ENCODE peak calls at places on chromosomes 16 and 17, in eight cellular contexts. P is GM13976, L is IMR-90, G is bronchial epithelial cell, Z is psoas muscle, O is body of pancreas, E is GM23338, V is cardiac muscle cell. R is an unnamed sample.

GRCh38 chr16:89155184-89155679 is 16.3 kb upstream of the CDH15 start:
- DNase-seq in P (no peak), L (peak), G (no peak), Z (peak), O (peak), E (no peak), V (peak), R (peak)

GRCh38 chr16:82748026-82748425 is 121.3 kb downstream of the CDH13 start:
- DNase-seq in P (no peak), L (peak), G (no peak), Z (peak), O (peak), E (no peak), V (no peak), R (no peak)

GRCh38 chr16:30485818-30486436 is 13.4 kb downstream of the ITGAL start:
- DNase-seq in P (no peak), L (peak), G (no peak), Z (no peak), O (no peak), E (no peak), V (no peak), R (no peak)

GRCh38 chr17:20966869-20967268 is 75.9 kb downstream of the USP22 start:
- DNase-seq in P (peak), L (no peak), G (no peak), Z (no peak), O (no peak), E (no peak), V (no peak), R (no peak)

GRCh38 chr17:57294629-57295501 is 38.5 kb downstream of the MSI2 start:
- DNase-seq in P (no peak), L (peak), G (peak), Z (peak), O (no peak), E (peak), V (no peak), R (peak)

GRCh38 chr16:29743475-29743826 is 2.3 kb downstream of the C16orf54 start:
- DNase-seq in P (no peak), L (no peak), G (no peak), Z (no peak), O (no peak), E (no peak), V (no peak), R (no peak)

GRCh38 chr17:68101992-68102758 is 66.6 kb downstream of the KPNA2 start:
- DNase-seq in P (peak), L (no peak), G (no peak), Z (no peak), O (peak), E (peak), V (peak), R (peak)

GRCh38 chr17:46795379-46795952 is 23.0 kb downstream of the WNT3 start:
- DNase-seq in P (no peak), L (no peak), G (no peak), Z (no peak), O (no peak), E (no peak), V (no peak), R (peak)

GRCh38 chr16:63289834-63290460 is 1253.7 kb upstream of the CDH8 start:
- DNase-seq in P (peak), L (no peak), G (peak), Z (no peak), O (peak), E (peak), V (peak), R (peak)

GRCh38 chr16:50265260-50265659 is 1.1 kb upstream of the ADCY7 start:
- DNase-seq in P (no peak), L (peak), G (peak), Z (peak), O (no peak), E (no peak), V (no peak), R (peak)

GRCh38 chr17:72725432-72726068 is 366.9 kb downstream of the SLC39A11 start:
- DNase-seq in P (peak), L (peak), G (peak), Z (peak), O (peak), E (peak), V (peak), R (peak)

GRCh38 chr16:29126621-29127020 is 141.8 kb downstream of the LAT start:
- DNase-seq in P (no peak), L (no peak), G (no peak), Z (no peak), O (no peak), E (no peak), V (no peak), R (no peak)

GRCh38 chr17:10613775-10614513 is 43.2 kb downstream of the MYH3 start:
- DNase-seq in P (no peak), L (peak), G (no peak), Z (peak), O (no peak), E (no peak), V (no peak), R (no peak)

GRCh38 chr16:19881028-19881427 is 3.6 kb downstream of the GPRC5B start:
- DNase-seq in P (no peak), L (no peak), G (no peak), Z (no peak), O (no peak), E (no peak), V (no peak), R (no peak)

GRCh38 chr16:81448154-81449131 is 3.8 kb downstream of the CMIP start:
- DNase-seq in P (no peak), L (no peak), G (peak), Z (no peak), O (peak), E (peak), V (peak), R (peak)

GRCh38 chr17:21243516-21244303 is 9.5 kb downstream of the NATD1 start:
- DNase-seq in P (no peak), L (no peak), G (no peak), Z (no peak), O (no peak), E (no peak), V (no peak), R (no peak)

GRCh38 chr16:12794486-12795399 is 8.9 kb downstream of the CPPED1 start:
- DNase-seq in P (no peak), L (no peak), G (no peak), Z (no peak), O (peak), E (peak), V (no peak), R (no peak)

GRCh38 chr16:51636913-51637743 is 486.1 kb upstream of the SALL1 start:
- DNase-seq in P (no peak), L (no peak), G (peak), Z (no peak), O (no peak), E (peak), V (no peak), R (peak)

GRCh38 chr16:10120953-10121352 is 61.3 kb downstream of the GRIN2A start:
- DNase-seq in P (no peak), L (no peak), G (no peak), Z (no peak), O (no peak), E (no peak), V (no peak), R (no peak)

GRCh38 chr17:73347355-73347754 is 35.6 kb upstream of the CDC42EP4 start:
- DNase-seq in P (no peak), L (no peak), G (no peak), Z (peak), O (no peak), E (no peak), V (no peak), R (no peak)

GRCh38 chr16:29729116-29729521 is 16.7 kb downstream of the C16orf54 start:
- DNase-seq in P (no peak), L (peak), G (peak), Z (no peak), O (no peak), E (peak), V (peak), R (peak)

GRCh38 chr16:26247063-26247462 is 555.3 kb downstream of the HS3ST4 start:
- DNase-seq in P (no peak), L (no peak), G (no peak), Z (no peak), O (no peak), E (no peak), V (no peak), R (no peak)

GRCh38 chr17:19270951-19271611 is 33.9 kb downstream of the EPN2 start:
- DNase-seq in P (peak), L (no peak), G (no peak), Z (no peak), O (no peak), E (no peak), V (no peak), R (no peak)

GRCh38 chr17:58176200-58176599 is 9.4 kb downstream of the OR4D2 start:
- DNase-seq in P (no peak), L (peak), G (no peak), Z (no peak), O (no peak), E (peak), V (peak), R (no peak)

GRCh38 chr17:71921726-71922320 is 199.0 kb upstream of the SOX9 start:
- DNase-seq in P (no peak), L (no peak), G (peak), Z (no peak), O (no peak), E (no peak), V (no peak), R (no peak)

GRCh38 chr17:45813051-45813731 is 29.1 kb downstream of the CRHR1 start:
- DNase-seq in P (no peak), L (no peak), G (no peak), Z (no peak), O (no peak), E (peak), V (peak), R (no peak)

GRCh38 chr17:49352587-49353154 is 9.4 kb downstream of the ZNF652 start:
- DNase-seq in P (no peak), L (no peak), G (no peak), Z (no peak), O (no peak), E (no peak), V (no peak), R (no peak)

GRCh38 chr17:42184717-42185496 is at the start of gene HCRT:
- DNase-seq in P (no peak), L (no peak), G (no peak), Z (no peak), O (no peak), E (no peak), V (no peak), R (no peak)

GRCh38 chr16:58494981-58495860 is 4.7 kb upstream of the NDRG4 start:
- DNase-seq in P (peak), L (peak), G (peak), Z (no peak), O (peak), E (peak), V (peak), R (peak)

GRCh38 chr17:45935197-45935709 is 40.9 kb downstream of the MAPT start:
- DNase-seq in P (no peak), L (no peak), G (no peak), Z (no peak), O (no peak), E (no peak), V (no peak), R (no peak)

GRCh38 chr16:31869511-31870201 is 4.0 kb upstream of the ZNF267 start:
- DNase-seq in P (peak), L (peak), G (peak), Z (no peak), O (peak), E (peak), V (peak), R (peak)

GRCh38 chr17:1203111-1203966 is 23.6 kb upstream of the ABR start:
- DNase-seq in P (peak), L (peak), G (peak), Z (peak), O (peak), E (peak), V (peak), R (no peak)

GRCh38 chr17:3801043-3801746 is at the start of gene ITGAE:
- DNase-seq in P (no peak), L (no peak), G (no peak), Z (no peak), O (no peak), E (no peak), V (no peak), R (no peak)

GRCh38 chr17:38752119-38752929 is at the start of gene PSMB3:
- DNase-seq in P (peak), L (peak), G (peak), Z (peak), O (peak), E (peak), V (peak), R (peak)

GRCh38 chr16:81190667-81191066 is 47.8 kb upstream of the BCO1 start:
- DNase-seq in P (no peak), L (peak), G (peak), Z (no peak), O (no peak), E (no peak), V (no peak), R (no peak)

GRCh38 chr16:12092347-12092882 is 115.9 kb downstream of the SNX29 start:
- DNase-seq in P (no peak), L (peak), G (peak), Z (no peak), O (no peak), E (no peak), V (no peak), R (peak)

GRCh38 chr16:11356573-11357331 is 11.5 kb downstream of the RMI2 start:
- DNase-seq in P (peak), L (peak), G (no peak), Z (peak), O (peak), E (peak), V (peak), R (peak)

GRCh38 chr16:72284042-72284789 is 112.3 kb upstream of the PMFBP1 start:
- DNase-seq in P (no peak), L (no peak), G (peak), Z (no peak), O (no peak), E (no peak), V (no peak), R (no peak)

GRCh38 chr17:30970757-30971567 is at the start of gene RNF135:
- DNase-seq in P (peak), L (peak), G (peak), Z (peak), O (peak), E (peak), V (peak), R (peak)
- TF ChIP-seq CTCF in P (no peak), L (peak), G (no peak), Z (peak), O (peak), E (no peak), V (no peak), R (no peak)

GRCh38 chr17:5078106-5079028 is at the start of gene ZFP3:
- DNase-seq in P (peak), L (peak), G (peak), Z (peak), O (peak), E (peak), V (peak), R (no peak)
- TF ChIP-seq CTCF in P (peak), L (no peak), G (no peak), Z (peak), O (no peak), E (no peak), V (peak), R (no peak)

GRCh38 chr17:80737106-80738019 is 192.7 kb downstream of the RPTOR start:
- DNase-seq in P (peak), L (no peak), G (no peak), Z (no peak), O (no peak), E (peak), V (no peak), R (no peak)
- TF ChIP-seq CTCF in P (peak), L (no peak), G (no peak), Z (no peak), O (no peak), E (peak), V (no peak), R (no peak)

GRCh38 chr17:79835953-79836951 is 3.0 kb downstream of the CBX4 start:
- DNase-seq in P (no peak), L (peak), G (peak), Z (no peak), O (peak), E (peak), V (peak), R (peak)
- TF ChIP-seq CTCF in P (no peak), L (no peak), G (no peak), Z (no peak), O (no peak), E (no peak), V (no peak), R (no peak)

GRCh38 chr16:15038689-15039088 is 17.2 kb downstream of the NTAN1 start:
- DNase-seq in P (no peak), L (no peak), G (no peak), Z (no peak), O (no peak), E (no peak), V (no peak), R (no peak)

GRCh38 chr16:15044286-15044685 is 11.6 kb downstream of the NTAN1 start:
- DNase-seq in P (no peak), L (no peak), G (no peak), Z (no peak), O (no peak), E (no peak), V (no peak), R (no peak)

GRCh38 chr16:15037745-15038144 is 18.1 kb downstream of the NTAN1 start:
- DNase-seq in P (no peak), L (no peak), G (no peak), Z (no peak), O (no peak), E (no peak), V (no peak), R (no peak)

GRCh38 chr16:15043344-15043743 is 12.5 kb downstream of the NTAN1 start:
- DNase-seq in P (no peak), L (peak), G (peak), Z (no peak), O (no peak), E (no peak), V (no peak), R (peak)

GRCh38 chr16:15041260-15042011 is 14.4 kb downstream of the NTAN1 start:
- DNase-seq in P (no peak), L (peak), G (no peak), Z (peak), O (peak), E (peak), V (no peak), R (peak)
- TF ChIP-seq CTCF in P (no peak), L (peak), G (no peak), Z (no peak), O (no peak), E (peak), V (peak), R (no peak)

GRCh38 chr17:18231156-18231555 is 5.7 kb downstream of the LLGL1 start:
- DNase-seq in P (no peak), L (no peak), G (no peak), Z (no peak), O (no peak), E (peak), V (peak), R (no peak)
- TF ChIP-seq CTCF in P (no peak), L (no peak), G (no peak), Z (no peak), O (no peak), E (no peak), V (no peak), R (no peak)

DNA sequence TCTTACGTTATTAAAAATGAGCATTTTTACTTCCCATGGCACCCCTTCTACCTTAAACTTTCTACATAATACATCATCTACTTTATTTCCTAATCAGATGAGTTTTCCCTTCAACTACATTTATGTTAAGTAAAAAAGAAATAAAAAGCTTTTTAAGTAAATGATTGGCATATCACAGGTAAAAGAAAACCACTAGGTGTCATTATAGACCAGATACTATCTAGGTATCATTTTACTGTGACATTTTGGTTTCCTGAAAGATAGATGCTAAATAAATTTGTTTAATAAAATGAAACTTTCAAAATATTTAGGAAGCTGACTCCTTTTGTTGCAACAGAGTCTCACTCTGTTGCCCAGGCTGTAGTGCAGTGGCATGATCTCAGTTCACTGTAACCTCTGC is 3.8 kb upstream of the CMTM1 start:
- DNase-seq in P (no peak), L (no peak), G (peak), Z (no peak), O (no peak), E (no peak), V (no peak), R (no peak)
- TF ChIP-seq CTCF in P (no peak), L (peak), G (no peak), Z (no peak), O (no peak), E (no peak), V (no peak), R (peak)

DNA sequence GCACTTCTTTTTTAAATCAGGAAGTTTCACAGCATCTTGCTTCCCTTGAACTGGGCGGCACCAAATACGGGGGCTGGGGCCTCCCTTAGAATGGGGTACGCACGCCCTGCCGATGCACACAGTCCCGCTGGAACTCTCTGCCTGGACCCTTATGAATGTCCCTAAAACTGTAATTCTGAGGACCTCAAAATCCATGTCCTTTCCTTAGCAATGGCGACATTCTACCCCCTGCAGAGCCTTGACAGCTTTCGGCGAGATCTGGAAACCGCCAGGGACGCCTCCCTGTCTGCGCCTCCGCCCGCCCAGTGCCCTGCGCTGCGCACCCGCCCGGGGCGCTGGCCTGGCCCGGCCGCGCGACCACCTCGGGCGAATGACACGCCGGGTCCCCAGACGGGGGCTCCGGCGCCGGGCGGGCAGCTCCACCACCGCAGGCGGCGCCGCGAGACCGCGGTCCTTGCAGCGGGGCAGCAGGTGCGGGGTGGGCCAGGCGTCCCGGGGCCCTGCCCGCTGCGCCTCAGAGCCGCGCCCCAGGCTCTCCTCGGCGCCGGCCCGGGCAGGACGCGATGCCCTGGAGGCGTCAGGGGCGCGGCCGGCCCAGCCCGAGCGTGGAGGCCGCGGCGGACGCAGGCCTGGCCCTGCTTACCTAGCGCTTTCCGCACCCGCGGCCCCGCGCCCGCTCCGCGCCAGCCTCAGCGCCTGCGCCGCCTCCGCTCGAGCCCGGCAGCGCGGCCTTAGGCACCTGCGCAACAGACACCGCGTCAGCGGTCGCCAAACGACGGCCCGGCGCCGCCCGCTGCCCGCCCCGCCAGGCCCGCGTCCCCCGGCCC is 548 bp downstream of the HAGH start:
- DNase-seq in P (peak), L (peak), G (peak), Z (no peak), O (peak), E (peak), V (peak), R (peak)
- TF ChIP-seq CTCF in P (no peak), L (peak), G (no peak), Z (peak), O (no peak), E (no peak), V (no peak), R (no peak)

GRCh38 chr17:47850692-47851573 is at the start of gene SP6:
- DNase-seq in P (peak), L (peak), G (peak), Z (peak), O (peak), E (peak), V (peak), R (peak)
- TF ChIP-seq CTCF in P (no peak), L (peak), G (peak), Z (peak), O (peak), E (peak), V (peak), R (peak)

R was measured in MCF 10A.